ENCODE peak calls at places on chromosomes 13 and 19, in six cellular contexts. One of them, this sample, is unnamed.

GRCh38 chr19:53595510-53595867 is 36.3 kb upstream of the DPRX start:
- DNase-seq in heart right ventricle: no peak
- DNase-seq in RPMI7951: no peak
- DNase-seq in nucleus accumbens: no peak
- DNase-seq in activated T-helper 1 cell treated with Interleukin-2 at 50 U/mL for 16 hours: no peak
- DNase-seq in nephron progenitor cell: no peak
- DNase-seq in this sample: no peak

GRCh38 chr19:48858984-48859710 is 9.3 kb downstream of the PLEKHA4 start:
- DNase-seq in nephron progenitor cell: no peak
- DNase-seq in nucleus accumbens: no peak
- DNase-seq in activated T-helper 1 cell treated with Interleukin-2 at 50 U/mL for 16 hours: peak; percentile 59
- DNase-seq in heart right ventricle: peak; percentile 60
- DNase-seq in RPMI7951: no peak
- DNase-seq in this sample: no peak

GRCh38 chr19:4495471-4495870 is 22.8 kb downstream of the PLIN4 start:
- DNase-seq in nephron progenitor cell: no peak
- DNase-seq in RPMI7951: no peak
- DNase-seq in activated T-helper 1 cell treated with Interleukin-2 at 50 U/mL for 16 hours: no peak
- DNase-seq in nucleus accumbens: no peak
- DNase-seq in heart right ventricle: no peak
- DNase-seq in this sample: no peak

GRCh38 chr19:48768989-48769713 is 13.8 kb downstream of the FGF21 start:
- DNase-seq in RPMI7951: no peak
- DNase-seq in nucleus accumbens: no peak
- DNase-seq in heart right ventricle: no peak
- DNase-seq in activated T-helper 1 cell treated with Interleukin-2 at 50 U/mL for 16 hours: no peak
- DNase-seq in nephron progenitor cell: no peak
- DNase-seq in this sample: no peak

GRCh38 chr19:44694184-44694579 is 4.8 kb upstream of the CEACAM16 start:
- DNase-seq in nucleus accumbens: no peak
- DNase-seq in heart right ventricle: no peak
- DNase-seq in activated T-helper 1 cell treated with Interleukin-2 at 50 U/mL for 16 hours: no peak
- DNase-seq in nephron progenitor cell: no peak
- DNase-seq in RPMI7951: no peak
- DNase-seq in this sample: no peak

GRCh38 chr13:43835701-43836100 is 43.8 kb downstream of the CCDC122 start:
- DNase-seq in nephron progenitor cell: no peak
- DNase-seq in heart right ventricle: no peak
- DNase-seq in activated T-helper 1 cell treated with Interleukin-2 at 50 U/mL for 16 hours: no peak
- DNase-seq in RPMI7951: peak; percentile 44
- DNase-seq in nucleus accumbens: no peak
- DNase-seq in this sample: peak; percentile 37

GRCh38 chr19:19514215-19514633 is 1.1 kb downstream of the TSSK6 start:
- DNase-seq in heart right ventricle: peak; percentile 93
- DNase-seq in nephron progenitor cell: no peak
- DNase-seq in nucleus accumbens: no peak
- DNase-seq in activated T-helper 1 cell treated with Interleukin-2 at 50 U/mL for 16 hours: no peak
- DNase-seq in RPMI7951: no peak
- DNase-seq in this sample: peak; percentile 66

GRCh38 chr13:59545007-59545406 is 618.7 kb downstream of the DIAPH3 start:
- DNase-seq in nucleus accumbens: no peak
- DNase-seq in activated T-helper 1 cell treated with Interleukin-2 at 50 U/mL for 16 hours: no peak
- DNase-seq in nephron progenitor cell: no peak
- DNase-seq in RPMI7951: no peak
- DNase-seq in heart right ventricle: no peak
- DNase-seq in this sample: no peak

GRCh38 chr19:52963229-52963760 is 614 bp upstream of the ZNF816 start:
- DNase-seq in RPMI7951: no peak
- DNase-seq in activated T-helper 1 cell treated with Interleukin-2 at 50 U/mL for 16 hours: no peak
- DNase-seq in nephron progenitor cell: peak; percentile 52
- DNase-seq in heart right ventricle: peak; percentile 22
- DNase-seq in nucleus accumbens: no peak
- DNase-seq in this sample: no peak

GRCh38 chr19:4369109-4369887 is 25.9 kb downstream of the MPND start:
- DNase-seq in heart right ventricle: no peak
- DNase-seq in nucleus accumbens: no peak
- DNase-seq in nephron progenitor cell: peak; percentile 53
- DNase-seq in activated T-helper 1 cell treated with Interleukin-2 at 50 U/mL for 16 hours: peak; percentile 53
- DNase-seq in RPMI7951: no peak
- DNase-seq in this sample: peak; percentile 47

GRCh38 chr13:46182491-46182877 is 507 bp upstream of the LCP1 start:
- DNase-seq in nucleus accumbens: no peak
- DNase-seq in activated T-helper 1 cell treated with Interleukin-2 at 50 U/mL for 16 hours: no peak
- DNase-seq in RPMI7951: no peak
- DNase-seq in heart right ventricle: no peak
- DNase-seq in nephron progenitor cell: no peak
- DNase-seq in this sample: no peak

GRCh38 chr19:56750658-56751057 is 79.1 kb upstream of the ZNF835 start:
- DNase-seq in heart right ventricle: no peak
- DNase-seq in nephron progenitor cell: no peak
- DNase-seq in activated T-helper 1 cell treated with Interleukin-2 at 50 U/mL for 16 hours: no peak
- DNase-seq in nucleus accumbens: no peak
- DNase-seq in RPMI7951: no peak
- DNase-seq in this sample: no peak

GRCh38 chr19:17220207-17220758 is 5.1 kb downstream of the USE1 start:
- DNase-seq in nucleus accumbens: no peak
- DNase-seq in heart right ventricle: no peak
- DNase-seq in RPMI7951: peak; percentile 84
- DNase-seq in nephron progenitor cell: no peak
- DNase-seq in activated T-helper 1 cell treated with Interleukin-2 at 50 U/mL for 16 hours: no peak
- DNase-seq in this sample: peak; percentile 89

GRCh38 chr13:23865065-23865464 is 24.1 kb downstream of the MIPEP start:
- DNase-seq in nucleus accumbens: no peak
- DNase-seq in nephron progenitor cell: no peak
- DNase-seq in activated T-helper 1 cell treated with Interleukin-2 at 50 U/mL for 16 hours: no peak
- DNase-seq in RPMI7951: no peak
- DNase-seq in heart right ventricle: no peak
- DNase-seq in this sample: no peak

GRCh38 chr19:47749326-47749725 is 4.0 kb downstream of the NOP53 start:
- DNase-seq in heart right ventricle: no peak
- DNase-seq in activated T-helper 1 cell treated with Interleukin-2 at 50 U/mL for 16 hours: no peak
- DNase-seq in RPMI7951: no peak
- DNase-seq in nephron progenitor cell: no peak
- DNase-seq in nucleus accumbens: no peak
- DNase-seq in this sample: no peak

GRCh38 chr19:11486661-11487503 is 6.0 kb upstream of the ELAVL3 start:
- DNase-seq in heart right ventricle: no peak
- DNase-seq in nucleus accumbens: no peak
- DNase-seq in nephron progenitor cell: no peak
- DNase-seq in activated T-helper 1 cell treated with Interleukin-2 at 50 U/mL for 16 hours: no peak
- DNase-seq in RPMI7951: no peak
- DNase-seq in this sample: no peak

This sample was measured in fibroblast of mammary gland.